ENCODE peak calls at places on chromosome 19, in eight cellular contexts. Q is caudate nucleus, J is transverse colon, T is adrenal gland, O is IMR-90, A is RWPE1, X is heart right ventricle, M is H1. Z is an unnamed sample.

GRCh38 chr19:34173145-34173956 is 1.0 kb downstream of the LSM14A start:
- DNase-seq in Q (no peak), J (peak; percentile 65), T (peak; percentile 66), O (peak; percentile 27), A (peak; percentile 62), X (no peak), M (peak; percentile 55), Z (peak; percentile 76)

GRCh38 chr19:35160629-35161433 is 6.3 kb downstream of the FXYD5 start:
- DNase-seq in Q (no peak), J (no peak), T (no peak), O (no peak), A (no peak), X (no peak), M (no peak), Z (no peak)

GRCh38 chr19:13425151-13425550 is 81.1 kb downstream of the CACNA1A start:
- DNase-seq in Q (no peak), J (no peak), T (no peak), O (no peak), A (no peak), X (no peak), M (no peak), Z (no peak)

GRCh38 chr19:10503002-10503789 is at the start of gene KEAP1:
- DNase-seq in Q (no peak), J (peak; percentile 67), T (no peak), O (no peak), A (no peak), X (peak; percentile 45), M (peak; percentile 82), Z (peak; percentile 44)

GRCh38 chr19:36041831-36042230 is 9.2 kb upstream of the CLIP3 start:
- DNase-seq in Q (no peak), J (no peak), T (no peak), O (peak; percentile 82), A (peak; percentile 20), X (no peak), M (no peak), Z (peak; percentile 47)

GRCh38 chr19:33569822-33570221 is 48.2 kb upstream of the PEPD start:
- DNase-seq in Q (no peak), J (no peak), T (no peak), O (no peak), A (no peak), X (no peak), M (no peak), Z (no peak)

GRCh38 chr19:49486710-49487276 is 615 bp upstream of the RPL13A start:
- DNase-seq in Q (no peak), J (no peak), T (no peak), O (no peak), A (no peak), X (no peak), M (no peak), Z (no peak)

GRCh38 chr19:36573020-36573947 is at the start of gene ZNF529:
- DNase-seq in Q (peak; percentile 86), J (peak; percentile 90), T (peak; percentile 98), O (peak; percentile 86), A (peak; percentile 88), X (peak; percentile 82), M (peak; percentile 88), Z (peak; percentile 89)

GRCh38 chr19:45474941-45475516 is 7.2 kb downstream of the FOSB start:
- DNase-seq in Q (no peak), J (no peak), T (no peak), O (peak; percentile 29), A (no peak), X (no peak), M (no peak), Z (peak; percentile 38)

GRCh38 chr19:54114340-54114826 is 1.1 kb downstream of the TFPT start:
- DNase-seq in Q (peak; percentile 12), J (peak; percentile 46), T (no peak), O (peak; percentile 18), A (no peak), X (peak; percentile 34), M (peak; percentile 49), Z (no peak)

GRCh38 chr19:38441660-38442348 is 8.3 kb downstream of the RYR1 start:
- DNase-seq in Q (no peak), J (no peak), T (no peak), O (no peak), A (no peak), X (no peak), M (peak; percentile 63), Z (no peak)

GRCh38 chr19:12940897-12941296 is 2.5 kb downstream of the CALR start:
- DNase-seq in Q (no peak), J (no peak), T (no peak), O (no peak), A (no peak), X (no peak), M (no peak), Z (no peak)

GRCh38 chr19:12785431-12786011 is 5.8 kb upstream of the JUNB start:
- DNase-seq in Q (no peak), J (peak; percentile 41), T (no peak), O (no peak), A (no peak), X (peak; percentile 16), M (no peak), Z (peak; percentile 9)

GRCh38 chr19:5170329-5170745 is 170.3 kb downstream of the PTPRS start:
- DNase-seq in Q (no peak), J (peak; percentile 37), T (no peak), O (no peak), A (no peak), X (no peak), M (peak; percentile 95), Z (no peak)

GRCh38 chr19:30799854-30800755 is 427.9 kb downstream of the ZNF536 start:
- DNase-seq in Q (peak; percentile 5), J (peak; percentile 39), T (peak; percentile 62), O (no peak), A (peak; percentile 45), X (peak; percentile 58), M (peak; percentile 90), Z (peak; percentile 57)

GRCh38 chr19:14530005-14530348 is 583 bp downstream of the TECR start:
- DNase-seq in Q (no peak), J (peak; percentile 72), T (no peak), O (no peak), A (no peak), X (no peak), M (no peak), Z (no peak)

DNA sequence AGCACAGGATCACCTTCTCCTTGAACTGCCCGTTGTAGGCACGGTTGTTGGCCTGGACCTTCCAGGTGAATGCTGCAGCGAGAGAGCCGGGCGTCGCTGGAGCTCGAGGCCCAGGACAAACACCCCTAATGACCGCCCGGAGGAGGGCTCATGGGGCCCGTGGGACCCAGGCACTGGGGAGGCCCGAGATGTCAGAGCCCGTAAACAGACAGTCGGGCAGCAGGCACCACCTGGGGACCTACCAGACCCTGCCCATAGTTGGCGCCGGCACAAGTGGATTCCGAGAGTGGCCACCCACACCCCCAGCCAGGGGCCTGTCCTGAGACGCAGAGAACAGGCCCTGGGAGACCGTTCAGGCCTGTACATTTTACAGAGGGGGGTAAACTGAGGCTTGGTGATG is 2.4 kb downstream of the ATP8B3 start:
- DNase-seq in Q (no peak), J (no peak), T (no peak), O (no peak), A (no peak), X (no peak), M (no peak), Z (no peak)
- H3K27ac ChIP-seq in Q (no peak overlapping the region), J (no peak overlapping the region), T (no peak overlapping the region), O (no peak overlapping the region), A (peak overlapping the region; percentile 93), X (no peak overlapping the region), M (no peak overlapping the region), Z (no peak overlapping the region)

DNA sequence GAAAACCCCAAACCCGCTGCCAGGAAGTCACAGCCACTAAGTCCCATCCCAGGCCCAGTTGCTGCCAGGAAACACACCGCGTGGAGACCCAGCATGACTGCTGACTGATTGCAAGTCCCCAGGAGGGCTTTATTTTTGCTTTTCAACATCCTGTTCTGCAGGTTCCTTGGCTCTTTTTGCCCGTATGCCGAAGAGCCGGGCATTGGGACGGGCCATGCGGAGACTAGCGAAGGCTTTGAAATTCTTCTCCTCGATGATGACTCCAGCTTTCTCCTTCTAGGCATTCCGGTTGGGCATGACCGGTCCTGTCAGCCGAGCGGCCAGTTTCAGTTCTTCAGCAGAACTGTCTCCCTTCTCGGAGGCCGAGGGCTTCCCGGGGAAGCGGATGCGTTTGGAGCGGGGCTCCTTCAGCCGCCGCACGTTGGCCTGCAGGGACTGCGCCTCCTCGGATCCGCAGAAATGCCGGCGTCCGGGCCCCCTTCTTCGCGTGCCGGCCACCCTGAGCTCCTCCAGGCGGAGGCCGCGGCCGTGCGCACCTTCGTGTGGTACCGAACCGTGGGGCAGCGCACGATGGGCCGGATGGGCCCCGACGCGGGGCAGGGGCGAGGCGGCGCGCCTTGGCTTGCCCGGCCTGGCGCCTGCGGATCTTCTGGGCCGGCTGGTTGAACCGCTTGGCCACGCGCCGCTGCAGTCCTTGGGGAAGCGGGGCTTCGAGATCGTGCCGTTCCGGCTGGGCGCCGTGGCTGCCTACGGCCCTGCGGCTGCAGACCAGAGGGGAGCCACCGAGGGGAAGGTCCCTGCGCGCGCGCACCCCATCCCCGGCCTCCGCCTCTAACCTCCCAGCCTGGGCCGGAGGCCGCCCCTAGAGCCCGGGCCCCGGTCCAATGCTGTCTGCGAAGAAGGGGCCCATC is 15.2 kb downstream of the ZSCAN5C start:
- DNase-seq in Q (no peak), J (no peak), T (peak; percentile 52), O (peak; percentile 4), A (peak; percentile 50), X (peak; percentile 20), M (peak; percentile 79), Z (peak; percentile 8)
- H3K27ac ChIP-seq in Q (no peak overlapping the region), J (no peak overlapping the region), T (no peak overlapping the region), O (no peak overlapping the region), A (peak overlapping the region; percentile 49), X (no peak overlapping the region), M (no peak overlapping the region), Z (no peak overlapping the region)

DNA sequence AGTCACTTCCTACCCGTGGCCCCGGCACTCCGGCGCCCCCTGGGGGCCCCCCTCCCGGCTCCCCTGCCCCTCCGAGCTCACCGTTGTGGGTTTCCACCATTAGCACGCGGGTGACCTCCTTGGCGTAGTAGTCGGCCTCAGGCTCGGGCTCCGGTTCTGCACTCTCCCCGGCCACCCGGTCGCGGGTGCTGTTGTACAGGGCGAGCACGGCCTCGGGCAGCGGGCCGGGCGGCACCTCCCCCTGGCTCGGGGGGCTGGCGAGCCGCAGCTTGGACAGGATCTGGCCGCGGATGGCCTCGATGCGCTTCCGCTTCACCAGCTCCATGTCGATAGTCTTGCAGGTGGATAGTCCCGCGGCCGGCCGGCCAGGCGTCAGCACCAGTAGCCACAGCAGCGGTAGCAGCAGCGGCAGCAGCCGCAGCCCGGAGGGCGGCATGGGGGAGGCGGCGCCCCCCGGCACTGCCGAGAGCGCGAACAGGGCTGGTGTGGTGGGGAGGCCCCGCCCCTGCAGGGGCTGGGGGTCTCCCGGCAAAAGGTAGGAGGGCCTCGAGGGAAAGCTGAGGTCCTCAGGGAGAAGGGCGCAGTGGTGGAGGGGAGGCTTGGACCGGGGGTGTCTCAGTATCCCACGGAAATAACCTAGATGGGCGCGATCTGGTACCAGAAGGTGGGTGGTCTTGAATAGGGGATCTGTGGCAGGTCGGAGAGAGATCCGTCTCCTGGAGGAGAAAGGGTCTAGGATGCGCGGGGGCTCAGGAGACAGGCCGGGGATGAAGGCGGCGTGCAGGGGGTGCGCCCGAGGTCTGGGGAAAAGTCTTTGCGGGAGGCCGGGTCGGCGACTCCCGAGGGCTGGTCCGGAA is 885 bp downstream of the TGFB1 start:
- DNase-seq in Q (no peak), J (peak; percentile 78), T (peak; percentile 70), O (peak; percentile 44), A (peak; percentile 72), X (peak; percentile 74), M (peak; percentile 88), Z (peak; percentile 32)
- H3K27ac ChIP-seq in Q (peak overlapping the region; percentile 26), J (peak overlapping the region; percentile 87), T (peak overlapping the region; percentile 68), O (peak overlapping the region; percentile 47), A (peak overlapping the region; percentile 84), X (peak overlapping the region; percentile 84), M (no peak overlapping the region), Z (peak overlapping the region; percentile 70)

GRCh38 chr19:40716655-40717324 is at the start of the genes COQ8B and ITPKC:
- DNase-seq in Q (peak; percentile 98), J (peak; percentile 100), T (peak; percentile 99), O (peak; percentile 96), A (peak; percentile 92), X (peak; percentile 100), M (peak; percentile 100), Z (peak; percentile 100)
- H3K27ac ChIP-seq in Q (peak within 1 kb of the TSS; percentile 97), J (peak within 1 kb of the TSS; percentile 98), T (peak within 1 kb of the TSS; percentile 97), O (peak within 1 kb of the TSS; percentile 96), A (peak within 1 kb of the TSS; percentile 100), X (peak within 1 kb of the TSS; percentile 97), M (peak within 1 kb of the TSS; percentile 74), Z (peak within 1 kb of the TSS; percentile 93)